ENCODE peak calls at places on chromosomes 2 and 18, in seven cellular contexts. E, Z, Y, P, Q, N and A are unnamed samples.

GRCh38 chr18:43012951-43013350 is 102.5 kb downstream of the RIT2 start:
- DNase-seq in E (no peak), Z (no peak), Y (no peak), P (no peak), Q (no peak), N (no peak), A (no peak)

GRCh38 chr2:151975460-151976414 is 123.1 kb downstream of the CACNB4 start:
- DNase-seq in E (peak; percentile 8), Z (no peak), Y (no peak), P (no peak), Q (no peak), N (no peak), A (no peak)

GRCh38 chr18:9333441-9334350 is 877 bp upstream of the TWSG1 start:
- DNase-seq in E (peak; percentile 7), Z (peak; percentile 17), Y (peak; percentile 26), P (no peak), Q (peak; percentile 54), N (no peak), A (no peak)

GRCh38 chr2:72581560-72582181 is 244.2 kb downstream of the EXOC6B start:
- DNase-seq in E (no peak), Z (no peak), Y (no peak), P (no peak), Q (no peak), N (no peak), A (no peak)

GRCh38 chr18:45617284-45617683 is 2.0 kb downstream of the SLC14A2 start:
- DNase-seq in E (peak; percentile 91), Z (peak; percentile 17), Y (peak; percentile 18), P (no peak), Q (peak; percentile 94), N (peak; percentile 44), A (peak; percentile 80)

GRCh38 chr18:9365406-9365805 is 30.8 kb downstream of the TWSG1 start:
- DNase-seq in E (no peak), Z (no peak), Y (no peak), P (no peak), Q (no peak), N (no peak), A (no peak)

GRCh38 chr2:181198188-181198864 is 217.9 kb downstream of the UBE2E3 start:
- DNase-seq in E (no peak), Z (no peak), Y (no peak), P (no peak), Q (no peak), N (no peak), A (no peak)

GRCh38 chr2:64863097-64863820 is 125.9 kb upstream of the SLC1A4 start:
- DNase-seq in E (no peak), Z (no peak), Y (no peak), P (no peak), Q (no peak), N (no peak), A (no peak)

GRCh38 chr2:71156531-71156930 is 26.1 kb downstream of the MPHOSPH10 start:
- DNase-seq in E (no peak), Z (no peak), Y (no peak), P (no peak), Q (no peak), N (no peak), A (no peak)

GRCh38 chr2:10137053-10137843 is 14.7 kb downstream of the RRM2 start:
- DNase-seq in E (no peak), Z (no peak), Y (no peak), P (no peak), Q (no peak), N (no peak), A (no peak)

GRCh38 chr2:160934263-160934662 is 226.0 kb upstream of the TANK start:
- DNase-seq in E (no peak), Z (no peak), Y (no peak), P (no peak), Q (no peak), N (no peak), A (no peak)

GRCh38 chr2:120764434-120764833 is 28.8 kb downstream of the GLI2 start:
- DNase-seq in E (no peak), Z (no peak), Y (no peak), P (no peak), Q (no peak), N (no peak), A (no peak)

GRCh38 chr2:231800493-231801091 is 14.3 kb downstream of the COPS7B start:
- DNase-seq in E (peak; percentile 26), Z (peak; percentile 15), Y (peak; percentile 43), P (no peak), Q (peak; percentile 92), N (no peak), A (no peak)

GRCh38 chr2:19114126-19114525 is 244.3 kb downstream of the OSR1 start:
- DNase-seq in E (no peak), Z (no peak), Y (no peak), P (no peak), Q (no peak), N (no peak), A (no peak)

GRCh38 chr2:218186876-218187649 is 20.3 kb upstream of the CXCR1 start:
- DNase-seq in E (no peak), Z (no peak), Y (peak; percentile 22), P (no peak), Q (no peak), N (no peak), A (no peak)

GRCh38 chr2:189933041-189933440 is 129.5 kb downstream of the MSTN start:
- DNase-seq in E (no peak), Z (no peak), Y (no peak), P (no peak), Q (no peak), N (no peak), A (no peak)

GRCh38 chr18:48263913-48264506 is 145.2 kb downstream of the ZBTB7C start:
- DNase-seq in E (no peak), Z (no peak), Y (no peak), P (no peak), Q (peak; percentile 63), N (no peak), A (peak; percentile 15)

GRCh38 chr2:237888389-237888788 is 29.0 kb downstream of the RAMP1 start:
- DNase-seq in E (no peak), Z (no peak), Y (no peak), P (no peak), Q (no peak), N (no peak), A (no peak)

GRCh38 chr2:38268691-38269309 is 108.3 kb downstream of the ATL2 start:
- DNase-seq in E (no peak), Z (no peak), Y (no peak), P (no peak), Q (no peak), N (no peak), A (no peak)

GRCh38 chr2:8477511-8478132 is 204.2 kb upstream of the ID2 start:
- DNase-seq in E (no peak), Z (no peak), Y (no peak), P (no peak), Q (no peak), N (no peak), A (no peak)

DNA sequence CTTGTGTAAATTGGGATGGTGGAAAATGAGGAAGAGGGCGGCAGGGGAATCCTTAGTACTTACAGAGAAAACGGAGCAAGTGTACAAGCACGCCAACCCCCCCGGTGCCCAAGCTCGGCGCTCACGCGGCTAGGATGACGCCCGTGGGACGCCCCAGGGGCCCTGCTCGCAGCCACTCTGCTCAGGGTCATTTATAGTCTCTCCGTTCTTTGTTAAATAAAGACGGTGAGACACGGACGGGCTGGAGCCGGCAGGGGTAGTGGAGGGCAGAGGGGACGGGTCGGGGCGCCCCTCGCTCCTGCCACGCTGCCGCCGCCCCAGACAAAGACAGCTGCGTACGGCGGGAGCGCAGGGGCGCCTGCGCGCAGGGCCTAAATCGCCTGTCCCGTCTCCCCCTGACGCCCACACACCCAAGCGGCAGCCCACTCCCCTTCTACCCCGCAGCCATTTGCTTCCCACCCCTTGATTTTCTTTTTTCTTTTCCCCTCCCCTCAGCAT is 37.8 kb downstream of the PCBP1 start:
- DNase-seq in E (peak; percentile 68), Z (peak; percentile 71), Y (peak; percentile 70), P (peak; percentile 59), Q (peak; percentile 85), N (peak; percentile 43), A (no peak)
- TF ChIP-seq POLR2A in E (no peak), Z (peak; percentile 75), Y (peak; percentile 39), P (no peak), Q (peak; percentile 64), N (peak; percentile 40), A (peak; percentile 16)

DNA sequence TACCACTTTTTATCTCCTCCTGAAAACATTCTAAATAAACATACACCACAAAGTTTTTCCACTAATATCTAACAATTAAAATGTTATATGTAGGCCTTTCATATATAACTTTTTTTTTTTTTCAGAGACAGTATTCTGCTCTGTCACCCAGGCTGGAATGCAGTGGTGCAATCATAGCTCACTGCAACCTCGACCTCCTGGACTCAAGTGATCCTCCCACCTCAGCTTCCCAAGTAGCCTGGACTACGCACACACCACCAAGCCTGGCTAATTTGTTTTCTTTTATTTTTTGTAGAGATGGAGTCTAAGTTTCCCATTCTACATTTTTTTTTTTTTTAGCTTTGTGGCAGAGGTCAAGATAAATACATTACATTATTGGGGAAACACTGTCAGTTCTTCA is 1612.6 kb upstream of the NXPH2 start:
- DNase-seq in E (no peak), Z (no peak), Y (no peak), P (no peak), Q (no peak), N (no peak), A (no peak)
- TF ChIP-seq POLR2A in E (no peak), Z (no peak), Y (no peak), P (no peak), Q (no peak), N (no peak), A (no peak)

DNA sequence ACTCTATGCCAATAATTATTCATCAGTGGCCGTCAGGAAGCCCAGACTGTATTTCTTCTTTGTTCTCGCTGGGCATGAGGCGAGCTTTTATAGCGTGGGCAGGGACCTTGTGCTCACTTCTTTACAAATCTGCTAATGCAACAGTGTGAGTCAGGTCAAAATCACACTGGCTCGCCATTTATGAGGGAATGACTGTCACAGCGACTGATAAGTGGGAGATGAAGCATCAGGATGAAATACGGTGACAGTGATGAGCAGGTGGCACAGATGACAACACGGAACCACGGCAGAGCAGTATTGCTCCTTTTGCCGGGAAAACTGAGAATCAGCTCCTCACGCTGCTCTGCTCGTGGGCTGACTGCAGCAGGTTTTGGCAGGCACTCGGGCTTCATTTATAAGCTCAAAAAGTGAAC is 20.5 kb downstream of the TYMS start:
- DNase-seq in E (no peak), Z (no peak), Y (no peak), P (no peak), Q (peak; percentile 71), N (no peak), A (no peak)
- TF ChIP-seq POLR2A in E (no peak), Z (no peak), Y (no peak), P (no peak), Q (no peak), N (no peak), A (no peak)

GRCh38 chr18:68489018-68489792 is 225.7 kb downstream of the TMX3 start:
- DNase-seq in E (no peak), Z (no peak), Y (no peak), P (no peak), Q (no peak), N (no peak), A (no peak)
- TF ChIP-seq POLR2A in E (no peak), Z (no peak), Y (no peak), P (no peak), Q (no peak), N (no peak), A (no peak)